ENCODE peak calls at places on chromosomes 7 and 10, in nine cellular contexts. Y is PC-3, I is gastrocnemius medialis, S is endodermal cell, A is astrocyte, R is right atrium auricular region, P is cardiac muscle cell, J is HCT116, B is mammary epithelial cell. W is an unnamed sample. For H3K36me3, the result is how much of the 10 kb centered on the place peaks cover.

GRCh38 chr10:117175901-117176534 is 21.3 kb upstream of the KCNK18 start:
- DNase-seq in S (peak), I (peak), B (peak), J (peak), R (peak), P (peak), A (peak), Y (peak), W (peak)

GRCh38 chr10:13707156-13707881 is 120.6 kb downstream of the PRPF18 start:
- DNase-seq in Y (peak), B (peak), P (peak), R (peak), S (peak), I (peak), J (no peak), A (peak), W (peak)

GRCh38 chr10:17003151-17003550 is 126.5 kb downstream of the CUBN start:
- DNase-seq in B (peak), S (peak), A (peak), I (no peak), P (peak), R (no peak), Y (no peak), J (no peak), W (no peak)

GRCh38 chr7:91603707-91604106 is 276.8 kb downstream of the MTERF1 start:
- DNase-seq in A (no peak), S (peak), P (no peak), Y (no peak), R (no peak), B (no peak), I (no peak), J (no peak), W (no peak)

GRCh38 chr7:16804674-16805439 is at the start of gene AGR2:
- DNase-seq in P (no peak), A (no peak), J (no peak), B (peak), I (no peak), R (no peak), Y (peak), S (no peak), W (no peak)

GRCh38 chr10:127556911-127557310 is 7.8 kb downstream of the NPS start:
- DNase-seq in R (no peak), A (no peak), B (peak), J (no peak), P (no peak), S (peak), I (no peak), Y (no peak), W (no peak)

GRCh38 chr7:71942115-71942514 is 470.0 kb downstream of the CALN1 start:
- DNase-seq in B (no peak), P (no peak), Y (no peak), S (no peak), R (no peak), J (no peak), I (no peak), A (no peak), W (no peak)

GRCh38 chr7:122520961-122521555 is 177.9 kb downstream of the RNF133 start:
- DNase-seq in Y (no peak), P (no peak), A (no peak), B (no peak), R (no peak), S (no peak), J (no peak), I (no peak), W (no peak)

GRCh38 chr10:69807696-69808095 is 6.0 kb downstream of the COL13A1 start:
- DNase-seq in S (no peak), Y (peak), B (peak), I (no peak), P (peak), A (peak), R (no peak), J (peak), W (no peak)

GRCh38 chr7:7183061-7183832 is 903 bp downstream of the C1GALT1 start:
- DNase-seq in A (no peak), I (no peak), J (no peak), R (no peak), P (peak), B (peak), Y (peak), S (peak), W (no peak)

GRCh38 chr7:69825031-69825681 is 226.9 kb downstream of the AUTS2 start:
- DNase-seq in A (no peak), Y (no peak), B (no peak), R (no peak), I (no peak), S (no peak), J (no peak), P (peak), W (no peak)

GRCh38 chr10:91389636-91390512 is 20.3 kb upstream of the HECTD2 start:
- DNase-seq in Y (peak), R (no peak), S (no peak), B (peak), A (no peak), I (no peak), P (peak), J (peak), W (no peak)

GRCh38 chr10:132396495-132397035 is 435 bp upstream of the PWWP2B start:
- DNase-seq in R (no peak), J (no peak), Y (peak), B (no peak), S (peak), A (no peak), I (peak), P (peak), W (no peak)

GRCh38 chr10:75547391-75548298 is 116.2 kb downstream of the LRMDA start:
- DNase-seq in J (no peak), B (peak), A (peak), R (no peak), Y (peak), S (no peak), P (peak), I (no peak), W (peak)

GRCh38 chr7:136912339-136912738 is 43.9 kb downstream of the CHRM2 start:
- DNase-seq in S (no peak), A (peak), B (no peak), J (no peak), I (no peak), P (no peak), Y (no peak), R (no peak), W (no peak)

GRCh38 chr7:16260236-16260728 is 161.1 kb downstream of the CRPPA start:
- DNase-seq in J (no peak), P (no peak), I (no peak), Y (no peak), S (no peak), A (no peak), B (no peak), R (no peak), W (no peak)

GRCh38 chr10:86025509-86025908 is 341.1 kb downstream of the GRID1 start:
- DNase-seq in B (no peak), S (no peak), Y (no peak), I (no peak), P (no peak), A (no peak), R (no peak), J (no peak), W (no peak)

GRCh38 chr7:44396931-44397525 is 71.6 kb upstream of the CAMK2B start:
- DNase-seq in Y (no peak), S (peak), B (no peak), R (peak), A (no peak), P (peak), I (no peak), J (no peak), W (no peak)

GRCh38 chr7:135349746-135350145 is 116.1 kb downstream of the STRA8 start:
- DNase-seq in R (no peak), J (no peak), B (no peak), P (no peak), A (peak), I (no peak), S (no peak), Y (no peak), W (no peak)

GRCh38 chr7:70640266-70640833 is 491.6 kb upstream of the GALNT17 start:
- DNase-seq in J (no peak), Y (no peak), P (no peak), A (peak), S (peak), R (no peak), I (no peak), B (no peak), W (no peak)

GRCh38 chr7:99036531-99037175 is 107.3 kb downstream of the SMURF1 start:
- DNase-seq in I (peak), R (peak), Y (peak), S (peak), J (no peak), P (peak), A (peak), B (peak), W (no peak)

GRCh38 chr7:149753370-149754233 is 19.8 kb downstream of the ZNF467 start:
- DNase-seq in S (peak), Y (peak), I (no peak), R (no peak), P (peak), B (peak), A (peak), J (peak), W (no peak)

GRCh38 chr7:55066479-55066878 is 47.7 kb downstream of the EGFR start:
- DNase-seq in I (peak), P (no peak), Y (no peak), A (no peak), B (no peak), S (peak), R (no peak), J (no peak), W (no peak)

GRCh38 chr7:147861058-147861716 is 729.4 kb upstream of the C7orf33 start:
- DNase-seq in Y (no peak), B (no peak), P (peak), A (no peak), R (no peak), I (no peak), S (no peak), J (no peak), W (no peak)

GRCh38 chr10:122127943-122128342 is 139.0 kb downstream of the TACC2 start:
- DNase-seq in I (peak), Y (peak), P (peak), R (no peak), B (no peak), J (no peak), A (peak), S (peak), W (no peak)

GRCh38 chr10:21315321-21316220 is 209.9 kb downstream of the SKIDA1 start:
- DNase-seq in I (peak), R (peak), P (peak), B (peak), A (peak), S (peak), Y (no peak), J (no peak), W (peak)

GRCh38 chr7:76086070-76086469 is 38.2 kb downstream of the MDH2 start:
- DNase-seq in A (peak), S (no peak), J (no peak), Y (peak), P (no peak), R (no peak), I (no peak), B (peak), W (no peak)

GRCh38 chr10:125661942-125662515 is 20.9 kb downstream of the TEX36 start:
- DNase-seq in A (peak), I (no peak), Y (peak), S (peak), J (peak), R (no peak), P (no peak), B (peak), W (peak)

GRCh38 chr10:14712991-14713422 is 61.7 kb downstream of the FAM107B start:
- DNase-seq in I (no peak), P (peak), R (no peak), B (no peak), Y (no peak), S (no peak), A (no peak), J (no peak), W (no peak)

GRCh38 chr10:132196178-132197113 is 9.7 kb downstream of the DPYSL4 start:
- DNase-seq in J (no peak), I (no peak), B (no peak), S (no peak), Y (no peak), A (no peak), R (no peak), P (no peak), W (no peak)

GRCh38 chr7:93902777-93903423 is 3.5 kb upstream of the GNGT1 start:
- DNase-seq in A (peak), P (peak), B (no peak), J (peak), I (no peak), Y (peak), S (peak), R (no peak), W (no peak)

GRCh38 chr10:32065871-32066270 is 9.6 kb upstream of the KIF5B start:
- DNase-seq in B (peak), I (no peak), A (peak), Y (peak), S (no peak), R (no peak), P (peak), J (no peak), W (no peak)

DNA sequence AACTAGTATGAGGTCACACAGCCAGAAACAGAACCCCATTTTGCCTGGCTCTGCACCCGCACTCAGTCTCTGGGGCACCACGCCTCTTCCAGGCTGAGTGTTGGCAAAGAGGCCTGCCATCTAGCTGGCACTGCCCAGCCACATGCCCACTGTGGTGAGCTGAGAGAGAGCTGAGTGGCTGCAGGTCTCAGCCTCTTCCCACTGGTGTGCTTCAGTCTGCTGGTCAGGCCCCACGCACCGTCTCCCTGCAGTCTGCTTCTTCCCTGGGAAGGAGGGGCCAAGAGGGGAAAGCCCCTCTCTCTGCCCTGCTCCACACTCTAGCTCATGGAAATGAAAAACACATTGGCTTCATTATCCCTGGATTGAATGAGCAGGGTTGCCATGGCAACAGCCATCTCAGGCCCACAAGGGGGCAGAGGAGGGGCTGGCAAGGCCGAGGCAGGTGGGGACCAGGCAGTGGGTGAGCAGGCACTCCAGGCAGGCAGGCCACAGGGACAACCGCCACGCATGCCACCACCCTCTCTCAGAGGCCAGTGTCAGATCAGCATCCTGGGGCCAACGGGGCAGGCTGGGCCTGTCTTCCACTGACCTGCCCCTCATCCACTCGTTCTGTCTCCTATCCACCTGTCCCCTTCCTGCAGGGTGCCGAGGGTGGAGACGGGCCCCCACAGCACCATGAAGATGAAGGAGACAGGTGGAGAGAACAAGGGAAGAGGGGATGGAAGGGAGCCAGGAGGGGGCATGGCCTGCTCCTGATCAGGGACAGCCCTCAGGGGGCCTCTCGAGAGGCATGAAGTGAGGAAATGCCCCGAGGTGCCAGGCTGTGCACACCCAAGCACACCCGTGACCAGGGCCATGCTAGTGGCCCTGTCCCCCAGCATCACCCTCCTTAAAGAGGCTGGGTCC is 110.9 kb downstream of the ZMIZ1 start:
- DNase-seq in J (no peak), Y (no peak), A (peak), S (peak), R (no peak), B (no peak), I (no peak), P (no peak), W (no peak)
- TF ChIP-seq CTCF in J (no peak), Y (peak), A (no peak), S (peak), R (no peak), B (no peak), I (no peak), P (peak), W (peak)

DNA sequence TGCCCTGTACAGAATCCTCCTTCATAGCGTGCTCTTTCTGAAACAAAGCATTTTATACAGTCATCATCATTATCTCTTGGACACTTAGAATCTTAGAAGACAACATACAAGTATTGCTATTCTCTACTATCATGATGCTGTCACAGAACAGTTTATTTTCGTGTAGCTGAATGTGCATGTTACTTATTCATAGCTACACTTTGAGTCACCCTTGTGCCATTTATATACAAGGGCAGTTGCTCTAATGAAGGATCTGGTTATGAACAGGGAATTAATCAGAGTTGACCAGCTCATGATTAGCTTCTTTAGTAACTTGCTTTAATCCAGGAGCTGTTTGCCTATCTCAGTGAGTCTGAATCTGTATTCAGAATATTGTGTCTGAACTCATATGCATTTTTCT is 11.2 kb downstream of the CASP2 start:
- DNase-seq in Y (peak), A (peak), S (no peak), P (no peak), J (no peak), I (no peak), B (no peak), R (no peak), W (no peak)
- H3K36me3 ChIP-seq in Y (half or more), A (half or more), S (half or more), P (half or more), J (half or more), I (under half), B (under half), R (half or more), W (under half)

GRCh38 chr7:35424869-35425495 is 171.1 kb upstream of the TBX20 start:
- DNase-seq in Y (peak), S (peak), R (no peak), P (peak), J (peak), B (peak), A (peak), I (no peak), W (no peak)

GRCh38 chr7:35436452-35436851 is 182.6 kb upstream of the TBX20 start:
- DNase-seq in R (no peak), J (no peak), B (no peak), P (no peak), I (no peak), A (no peak), S (no peak), Y (no peak), W (no peak)

DNA sequence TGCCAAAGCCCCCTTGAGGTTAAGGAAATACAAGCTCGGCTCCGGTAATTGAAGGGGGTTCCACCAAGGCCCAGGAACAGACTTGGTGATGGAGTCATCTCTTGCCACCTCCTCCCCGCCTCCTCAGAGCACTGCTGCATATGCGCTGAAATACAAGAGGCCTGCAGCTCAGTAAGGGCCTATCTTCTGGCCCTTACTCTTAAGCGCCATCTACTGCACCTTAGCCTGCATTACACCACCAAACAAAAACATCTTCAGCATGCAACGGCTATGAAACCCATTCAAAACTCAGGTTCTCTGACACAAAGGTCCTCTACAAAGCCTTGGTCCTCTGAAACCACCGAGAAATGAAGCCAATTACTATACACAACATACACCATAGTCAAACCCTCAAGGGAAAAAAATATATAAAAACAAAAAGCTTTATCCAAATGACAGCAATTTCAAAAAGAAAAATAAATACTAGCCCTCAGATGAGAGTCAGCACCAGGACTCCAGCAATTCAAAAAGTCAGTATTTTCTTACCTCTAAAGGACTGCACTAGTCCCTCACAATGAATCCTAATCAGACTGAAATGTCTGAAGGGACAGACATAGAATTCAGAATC is 176.8 kb upstream of the TBX20 start:
- DNase-seq in R (no peak), Y (peak), J (peak), A (no peak), S (peak), B (peak), P (peak), I (no peak), W (no peak)
- TF ChIP-seq CTCF in R (no peak), Y (peak), J (peak), A (no peak), S (peak), B (peak), P (peak), I (no peak), W (peak)

DNA sequence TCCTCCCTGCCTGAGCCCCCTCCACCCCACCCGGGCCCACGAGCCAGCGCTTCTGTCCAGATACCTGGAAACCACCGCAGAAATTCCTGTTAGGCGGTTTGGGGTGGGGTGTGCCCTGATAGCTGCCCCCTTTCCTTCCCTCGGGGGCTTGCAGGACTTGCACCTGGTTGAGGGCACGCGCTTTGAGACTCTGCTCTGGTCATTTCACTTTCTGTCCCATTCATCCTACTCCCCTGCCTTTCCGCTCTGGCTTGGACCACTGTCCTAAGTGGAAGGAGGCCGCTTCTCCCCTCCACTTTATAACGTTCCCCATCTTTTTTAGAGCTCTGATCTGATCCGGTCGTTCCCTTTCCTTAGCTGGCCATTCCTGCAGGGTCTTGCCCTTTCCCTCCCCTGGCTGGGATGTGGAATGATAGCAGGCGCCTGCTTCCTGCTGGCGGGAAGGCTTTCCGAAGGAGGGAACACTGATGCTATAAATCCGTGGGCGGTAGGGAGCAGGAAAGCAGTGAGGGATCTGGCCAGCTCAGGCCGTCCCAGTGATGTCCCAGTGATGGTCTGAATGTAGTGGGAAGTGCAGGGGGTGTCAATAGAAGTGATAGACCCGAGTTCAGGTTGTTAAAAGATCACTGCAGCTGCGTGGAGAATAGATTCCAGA is 852 bp upstream of the PRKAR1B start:
- DNase-seq in J (no peak), A (no peak), P (peak), R (no peak), I (no peak), S (peak), Y (peak), B (no peak), W (no peak)
- H3K36me3 ChIP-seq in J (under half), A (under half), P (under half), R (under half), I (under half), S (under half), Y (under half), B (under half), W (under half)

W was measured in BJ.